ENCODE peak calls at places on chromosomes 4 and X, in eight cellular contexts. B is right lobe of liver, S is uterus, T is stomach, E is vagina, X is suprapubic skin, C is transverse colon, O is GM12878. V is an unnamed sample.
A peak's percentile ranks its signal among the peaks of the same experiment; 100 is the strongest.

GRCh38 chr4:20652226-20652836 is 47.9 kb upstream of the PACRGL start:
- DNase-seq in X (no peak), S (no peak), C (no peak), B (no peak), T (no peak), O (no peak), E (no peak), V (no peak)

GRCh38 chr4:152309418-152309817 is 226.5 kb downstream of the FBXW7 start:
- DNase-seq in E (no peak), T (no peak), S (no peak), B (no peak), C (no peak), O (no peak), X (no peak), V (no peak)

GRCh38 chr4:177367336-177367735 is 57.7 kb downstream of the NEIL3 start:
- DNase-seq in B (no peak), X (no peak), C (no peak), E (no peak), S (no peak), T (no peak), O (no peak), V (no peak)

GRCh38 chr4:43716721-43717395 is 731.8 kb downstream of the KCTD8 start:
- DNase-seq in S (no peak), E (no peak), T (no peak), O (no peak), X (no peak), B (no peak), C (no peak), V (no peak)

GRCh38 chrX:40573763-40574162 is 7.0 kb upstream of the ATP6AP2 start:
- DNase-seq in B (no peak), C (no peak), X (no peak), E (no peak), S (no peak), O (no peak), T (no peak), V (peak; percentile 14)

GRCh38 chr4:105765690-105766407 is 57.3 kb downstream of the GSTCD start:
- DNase-seq in O (no peak), B (no peak), E (no peak), C (no peak), T (no peak), X (no peak), S (no peak), V (peak; percentile 5)

GRCh38 chrX:370963-371745 is 15.6 kb downstream of the PPP2R3B start:
- DNase-seq in E (no peak), B (no peak), T (no peak), X (no peak), S (no peak), O (no peak), C (no peak), V (no peak)

GRCh38 chr4:4810778-4811177 is 48.7 kb upstream of the MSX1 start:
- DNase-seq in C (no peak), E (no peak), X (no peak), S (no peak), O (no peak), T (no peak), B (no peak), V (no peak)

GRCh38 chrX:56794404-56794803 is 65.4 kb downstream of the NBDY start:
- DNase-seq in B (no peak), C (no peak), O (no peak), X (no peak), T (peak; percentile 14), E (peak; percentile 55), S (no peak), V (no peak)

GRCh38 chr4:66032571-66032970 is 362.3 kb upstream of the EPHA5 start:
- DNase-seq in T (no peak), S (no peak), O (no peak), X (no peak), B (no peak), C (no peak), E (no peak), V (no peak)

GRCh38 chr4:17230727-17231126 is 281.2 kb downstream of the QDPR start:
- DNase-seq in E (no peak), X (no peak), O (no peak), C (no peak), T (no peak), S (no peak), B (no peak), V (no peak)

GRCh38 chr4:78772526-78773084 is 3.5 kb upstream of the BMP2K start:
- DNase-seq in B (no peak), T (no peak), X (no peak), E (no peak), O (no peak), S (no peak), C (no peak), V (no peak)

GRCh38 chrX:121052122-121052521 is 4.7 kb downstream of the GLUD2 start:
- DNase-seq in B (no peak), O (no peak), S (no peak), C (no peak), T (no peak), E (no peak), X (no peak), V (no peak)

GRCh38 chrX:130705591-130705990 is 197.4 kb downstream of the ENOX2 start:
- DNase-seq in X (no peak), O (no peak), C (no peak), T (no peak), B (no peak), E (no peak), S (no peak), V (no peak)

GRCh38 chrX:14080031-14080430 is 50.3 kb upstream of the GEMIN8 start:
- DNase-seq in E (no peak), B (no peak), S (no peak), C (no peak), T (no peak), X (no peak), O (no peak), V (no peak)

GRCh38 chr4:105709081-105709450 is 482 bp downstream of the GSTCD start:
- DNase-seq in B (no peak), C (no peak), X (no peak), E (no peak), S (no peak), O (no peak), T (no peak), V (peak; percentile 14)

GRCh38 chr4:38069271-38069760 is 109.1 kb downstream of the PTTG2 start:
- DNase-seq in X (no peak), B (no peak), O (no peak), S (peak; percentile 63), E (no peak), T (peak; percentile 67), C (peak; percentile 72), V (peak; percentile 90)

GRCh38 chr4:30720021-30720655 is at the start of gene PCDH7:
- DNase-seq in E (no peak), O (no peak), T (peak; percentile 37), B (no peak), S (peak; percentile 46), C (peak; percentile 14), X (no peak), V (peak; percentile 24)

GRCh38 chrX:85051627-85052026 is 48.0 kb downstream of the APOOL start:
- DNase-seq in C (no peak), E (no peak), S (no peak), B (no peak), X (no peak), T (no peak), O (no peak), V (no peak)

GRCh38 chr4:52659722-52660261 is 691 bp upstream of the USP46 start:
- DNase-seq in O (no peak), T (peak; percentile 71), E (peak; percentile 94), X (peak; percentile 83), B (peak; percentile 89), S (peak; percentile 68), C (peak; percentile 68), V (peak; percentile 56)

GRCh38 chr4:6468376-6468775 is 4.0 kb downstream of the PPP2R2C start:
- DNase-seq in X (peak; percentile 11), B (peak; percentile 8), E (peak; percentile 61), T (no peak), C (no peak), O (no peak), S (no peak), V (no peak)

GRCh38 chr4:78707793-78708192 is 68.4 kb upstream of the BMP2K start:
- DNase-seq in C (no peak), E (no peak), O (no peak), S (no peak), B (no peak), T (no peak), X (no peak), V (no peak)

GRCh38 chr4:154506253-154506652 is 14.7 kb upstream of the DCHS2 start:
- DNase-seq in O (no peak), T (no peak), C (no peak), B (no peak), E (no peak), X (no peak), S (no peak), V (no peak)

GRCh38 chr4:41748074-41748787 is at the start of gene PHOX2B:
- DNase-seq in B (no peak), X (no peak), C (no peak), O (no peak), E (no peak), S (no peak), T (no peak), V (no peak)

GRCh38 chr4:92304073-92304472 is 307 bp downstream of the GRID2 start:
- DNase-seq in T (no peak), X (no peak), B (no peak), E (no peak), O (no peak), C (no peak), S (no peak), V (no peak)

GRCh38 chrX:44344194-44344593 is 722 bp upstream of the EFHC2 start:
- DNase-seq in X (no peak), S (peak; percentile 18), T (peak; percentile 52), O (no peak), B (peak; percentile 40), C (peak; percentile 38), E (no peak), V (no peak)

GRCh38 chr4:116180056-116180690 is 905.2 kb downstream of the TRAM1L1 start:
- DNase-seq in S (no peak), B (no peak), C (no peak), O (no peak), E (no peak), T (no peak), X (no peak), V (no peak)

GRCh38 chr4:2963185-2964076 is at the start of the genes GRK4 and NOP14:
- DNase-seq in E (no peak), O (peak; percentile 92), B (peak; percentile 99), C (peak; percentile 98), X (peak; percentile 100), T (peak; percentile 99), S (peak; percentile 97), V (peak; percentile 98)
- TF ChIP-seq POLR2A in E (no peak), O (peak; percentile 90), B (peak; percentile 72), C (peak; percentile 72), X (no peak), T (no peak), S (peak; percentile 51), V (peak; percentile 74)

GRCh38 chr4:89837385-89837995 is 529 bp upstream of the SNCA start:
- DNase-seq in T (no peak), S (no peak), B (no peak), X (no peak), C (no peak), O (no peak), E (no peak), V (no peak)
- H3K27ac ChIP-seq in T (no peak overlapping the region), S (peak overlapping the region; percentile 83), B (no peak overlapping the region), X (peak overlapping the region; percentile 77), C (peak overlapping the region; percentile 33), O (no peak overlapping the region), E (peak overlapping the region; percentile 59), V (no peak overlapping the region)

GRCh38 chrX:49039598-49040375 is 3.4 kb downstream of the TFE3 start:
- DNase-seq in T (peak; percentile 53), X (peak; percentile 81), O (no peak), B (peak; percentile 72), S (peak; percentile 78), E (no peak), C (peak; percentile 66), V (peak; percentile 77)
- TF ChIP-seq POLR2A in T (no peak), X (no peak), O (no peak), B (no peak), S (peak; percentile 25), E (no peak), C (no peak), V (no peak)

GRCh38 chr4:140641105-140641555 is 72.4 kb upstream of the UCP1 start:
- DNase-seq in C (no peak), O (no peak), S (no peak), X (no peak), E (no peak), T (no peak), B (peak; percentile 71), V (no peak)
- H3K27ac ChIP-seq in C (no peak overlapping the region), O (no peak overlapping the region), S (peak overlapping the region; percentile 57), X (no peak overlapping the region), E (no peak overlapping the region), T (no peak overlapping the region), B (peak overlapping the region; percentile 93), V (no peak overlapping the region)